ENCODE peak calls at places on chromosomes 7 and 10, in seven cellular contexts. K, T, G, U, Z, J and S are unnamed samples.

GRCh38 chr7:105876964-105877601 is 684 bp upstream of the ATXN7L1 start:
- DNase-seq in K (peak; percentile 29), T (no peak), G (peak; percentile 54), U (peak; percentile 62), Z (peak; percentile 84), J (no peak), S (peak; percentile 30)

GRCh38 chr7:27377988-27378387 is 135.4 kb downstream of the EVX1 start:
- DNase-seq in K (no peak), T (no peak), G (no peak), U (no peak), Z (peak; percentile 51), J (no peak), S (no peak)

GRCh38 chr10:2111936-2112335 is 374.6 kb upstream of the ADARB2 start:
- DNase-seq in K (peak; percentile 99), T (no peak), G (no peak), U (no peak), Z (peak; percentile 3), J (peak; percentile 76), S (peak; percentile 97)

GRCh38 chr7:118194571-118194970 is 10.6 kb downstream of the LSM8 start:
- DNase-seq in K (no peak), T (no peak), G (no peak), U (no peak), Z (no peak), J (no peak), S (no peak)

GRCh38 chr7:55366461-55367138 is 1.5 kb downstream of the LANCL2 start:
- DNase-seq in K (no peak), T (no peak), G (peak; percentile 20), U (peak; percentile 18), Z (peak; percentile 57), J (no peak), S (peak; percentile 2)

GRCh38 chr10:123926401-123927264 is 35.0 kb upstream of the CPXM2 start:
- DNase-seq in K (peak; percentile 53), T (no peak), G (peak; percentile 58), U (peak; percentile 9), Z (no peak), J (peak; percentile 13), S (peak; percentile 30)

GRCh38 chr7:150431839-150432658 is 18.4 kb upstream of the GIMAP8 start:
- DNase-seq in K (no peak), T (no peak), G (no peak), U (no peak), Z (no peak), J (no peak), S (no peak)

GRCh38 chr7:95886501-95887090 is 114.2 kb downstream of the DYNC1I1 start:
- DNase-seq in K (peak; percentile 14), T (no peak), G (no peak), U (peak; percentile 11), Z (peak; percentile 54), J (no peak), S (no peak)

GRCh38 chr7:44881610-44882009 is 3.7 kb downstream of the PURB start:
- DNase-seq in K (peak; percentile 43), T (no peak), G (peak; percentile 72), U (peak; percentile 83), Z (no peak), J (no peak), S (peak; percentile 44)

GRCh38 chr7:29306276-29307036 is 111.9 kb downstream of the CHN2 start:
- DNase-seq in K (no peak), T (no peak), G (no peak), U (no peak), Z (peak; percentile 28), J (no peak), S (no peak)

GRCh38 chr7:16492513-16493062 is 27.1 kb upstream of the SOSTDC1 start:
- DNase-seq in K (peak; percentile 42), T (no peak), G (peak; percentile 55), U (peak; percentile 52), Z (no peak), J (no peak), S (no peak)

GRCh38 chr10:30967654-30968421 is 63.8 kb downstream of the ZNF438 start:
- DNase-seq in K (no peak), T (no peak), G (peak; percentile 67), U (peak; percentile 46), Z (no peak), J (no peak), S (no peak)

GRCh38 chr10:113073549-113074189 is 123.6 kb downstream of the TCF7L2 start:
- DNase-seq in K (no peak), T (no peak), G (peak; percentile 98), U (peak; percentile 97), Z (peak; percentile 75), J (peak; percentile 38), S (peak; percentile 96)

GRCh38 chr10:95391570-95392249 is 100.9 kb upstream of the PDLIM1 start:
- DNase-seq in K (peak; percentile 19), T (no peak), G (peak; percentile 27), U (peak; percentile 75), Z (peak; percentile 77), J (no peak), S (peak; percentile 25)

GRCh38 chr7:40541336-40541735 is 406.5 kb downstream of the SUGCT start:
- DNase-seq in K (peak; percentile 29), T (no peak), G (peak; percentile 75), U (peak; percentile 82), Z (no peak), J (no peak), S (peak; percentile 27)

DNA sequence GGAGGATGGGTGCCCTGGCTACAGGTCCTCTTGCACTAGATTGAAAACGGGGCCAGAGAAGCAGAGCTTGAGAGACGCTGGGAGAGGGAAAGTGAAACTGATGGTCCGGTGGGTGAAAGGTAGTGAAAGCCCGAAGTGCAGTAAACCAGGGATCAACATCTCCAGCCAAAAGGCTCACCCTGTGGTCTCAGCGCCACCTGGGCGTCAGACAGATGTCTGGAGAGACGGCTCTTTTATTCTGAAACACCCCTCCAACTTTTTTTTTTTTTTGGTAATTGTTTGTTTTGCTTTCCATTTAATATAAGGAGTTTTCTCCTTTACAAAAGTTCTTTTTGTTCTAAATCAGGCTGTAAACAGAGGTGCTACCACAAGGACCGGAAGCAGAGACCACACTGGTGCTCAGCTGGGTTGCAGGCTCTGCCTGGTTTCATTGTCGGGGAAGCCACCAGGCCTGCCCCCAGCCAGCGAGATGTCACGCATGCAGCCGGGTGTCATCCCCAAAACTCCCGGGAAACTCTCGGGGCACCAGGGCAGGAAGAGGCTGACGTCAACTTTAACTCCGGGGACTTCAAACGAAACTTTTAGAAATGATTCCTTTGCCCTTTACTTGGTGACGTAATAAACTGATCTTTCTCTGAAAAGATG is 11.2 kb downstream of the IL2RA start:
- DNase-seq in K (peak; percentile 44), T (peak; percentile 75), G (peak; percentile 67), U (peak; percentile 76), Z (peak; percentile 45), J (no peak), S (peak; percentile 36)
- TF ChIP-seq CTCF in K (no peak), T (peak; percentile 18), G (peak; percentile 34), U (peak; percentile 23), Z (peak; percentile 58), J (no peak), S (peak; percentile 9)

GRCh38 chr7:2934211-2934731 is 90.2 kb upstream of the GNA12 start:
- DNase-seq in K (peak; percentile 84), T (no peak), G (peak; percentile 56), U (peak; percentile 64), Z (no peak), J (peak; percentile 59), S (peak; percentile 77)
- TF ChIP-seq CTCF in K (no peak), T (no peak), G (peak; percentile 8), U (no peak), Z (peak; percentile 25), J (peak; percentile 29), S (peak; percentile 34)

GRCh38 chr7:1022356-1022755 is 22.0 kb upstream of the GPR146 start:
- DNase-seq in K (no peak), T (no peak), G (no peak), U (no peak), Z (no peak), J (no peak), S (no peak)

GRCh38 chr7:1021931-1022330 is 22.4 kb upstream of the GPR146 start:
- DNase-seq in K (no peak), T (no peak), G (no peak), U (no peak), Z (no peak), J (no peak), S (no peak)

GRCh38 chr7:1019789-1020610 is 24.3 kb upstream of the GPR146 start:
- DNase-seq in K (no peak), T (no peak), G (no peak), U (no peak), Z (no peak), J (no peak), S (no peak)

GRCh38 chr7:1021366-1021765 is 23.0 kb upstream of the GPR146 start:
- DNase-seq in K (no peak), T (no peak), G (no peak), U (no peak), Z (no peak), J (no peak), S (no peak)

GRCh38 chr7:1020849-1021251 is 23.5 kb upstream of the GPR146 start:
- DNase-seq in K (no peak), T (no peak), G (no peak), U (no peak), Z (no peak), J (no peak), S (no peak)
- TF ChIP-seq CTCF in K (no peak), T (no peak), G (no peak), U (no peak), Z (peak; percentile 37), J (no peak), S (peak; percentile 13)

DNA sequence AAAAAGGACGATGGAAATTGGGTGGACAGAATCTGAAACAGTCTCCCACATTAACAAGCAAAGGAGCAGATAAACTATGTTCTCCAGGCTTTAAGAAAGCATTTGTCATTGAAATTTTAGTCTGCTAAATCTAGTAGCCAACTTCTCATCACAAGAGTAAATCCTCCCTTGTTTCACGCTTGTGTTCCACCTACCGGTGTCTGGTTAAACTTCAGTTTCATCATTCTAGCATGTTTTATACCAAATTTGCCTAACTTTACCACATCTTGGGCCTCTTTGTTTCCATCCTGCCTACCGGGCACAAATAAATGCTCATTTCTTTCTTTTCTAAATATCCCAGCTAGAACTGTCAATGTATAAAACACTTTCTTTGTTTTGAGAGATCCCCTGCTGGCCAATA is 5.8 kb downstream of the LIPA start:
- DNase-seq in K (no peak), T (no peak), G (no peak), U (no peak), Z (peak; percentile 21), J (no peak), S (no peak)
- TF ChIP-seq CTCF in K (no peak), T (no peak), G (no peak), U (no peak), Z (no peak), J (no peak), S (no peak)

GRCh38 chr10:69802424-69803161 is 887 bp downstream of the COL13A1 start:
- DNase-seq in K (peak; percentile 53), T (no peak), G (peak; percentile 52), U (peak; percentile 58), Z (peak; percentile 61), J (no peak), S (peak; percentile 42)

GRCh38 chr10:69800109-69800508 is 1.6 kb upstream of the COL13A1 start:
- DNase-seq in K (peak; percentile 48), T (no peak), G (peak; percentile 76), U (peak; percentile 72), Z (peak; percentile 93), J (peak; percentile 42), S (peak; percentile 75)

GRCh38 chr10:69800665-69801064 is 1.0 kb upstream of the COL13A1 start:
- DNase-seq in K (no peak), T (no peak), G (no peak), U (no peak), Z (no peak), J (no peak), S (no peak)

GRCh38 chr10:69801094-69801433 is 642 bp upstream of the COL13A1 start:
- DNase-seq in K (peak; percentile 61), T (no peak), G (peak; percentile 56), U (peak; percentile 62), Z (peak; percentile 87), J (peak; percentile 44), S (peak; percentile 73)

GRCh38 chr10:69801434-69802315 is at the start of gene COL13A1:
- DNase-seq in K (peak; percentile 76), T (no peak), G (peak; percentile 60), U (peak; percentile 72), Z (peak; percentile 97), J (peak; percentile 28), S (peak; percentile 86)
- TF ChIP-seq CTCF in K (no peak), T (no peak), G (no peak), U (no peak), Z (no peak), J (no peak), S (no peak)